ENCODE peak calls at places on chromosomes 2 and 18, in five cellular contexts. P is kidney epithelial cell, D is fibroblast of mammary gland, W is lower lobe of right lung, H is HCT116. Y is an unnamed sample.

GRCh38 chr2:98504386-98505109 is 59.9 kb downstream of the INPP4A start:
- DNase-seq in P (no peak), D (peak), W (no peak), H (no peak), Y (no peak)

GRCh38 chr2:237867465-237867864 is 8.0 kb downstream of the RAMP1 start:
- DNase-seq in P (no peak), D (no peak), W (no peak), H (no peak), Y (no peak)

GRCh38 chr18:75896865-75897264 is 469.4 kb upstream of the SMIM21 start:
- DNase-seq in P (no peak), D (no peak), W (no peak), H (peak), Y (no peak)

GRCh38 chr2:53504507-53504906 is 263.1 kb upstream of the CHAC2 start:
- DNase-seq in P (no peak), D (no peak), W (no peak), H (no peak), Y (no peak)

GRCh38 chr2:238065447-238065846 is 4.6 kb downstream of the SCLY start:
- DNase-seq in P (no peak), D (no peak), W (no peak), H (no peak), Y (no peak)

GRCh38 chr2:212361174-212361756 is 177.3 kb downstream of the ERBB4 start:
- DNase-seq in P (no peak), D (no peak), W (no peak), H (no peak), Y (no peak)

GRCh38 chr2:240991378-240992263 is 6.8 kb upstream of the SNED1 start:
- DNase-seq in P (peak), D (peak), W (peak), H (peak), Y (no peak)

GRCh38 chr2:110732422-110733413 is at the start of gene ACOXL:
- DNase-seq in P (no peak), D (no peak), W (peak), H (peak), Y (no peak)

GRCh38 chr2:98374958-98375570 is 28.8 kb downstream of the CNGA3 start:
- DNase-seq in P (no peak), D (no peak), W (no peak), H (no peak), Y (no peak)

GRCh38 chr2:66717491-66717890 is 282.6 kb downstream of the MEIS1 start:
- DNase-seq in P (no peak), D (peak), W (no peak), H (no peak), Y (no peak)

GRCh38 chr2:235264121-235264493 is 229.7 kb upstream of the AGAP1 start:
- DNase-seq in P (no peak), D (no peak), W (no peak), H (peak), Y (no peak)

GRCh38 chr18:27685807-27686412 is 491.0 kb downstream of the CDH2 start:
- DNase-seq in P (no peak), D (peak), W (no peak), H (peak), Y (peak)

GRCh38 chr18:59846814-59847490 is 52.8 kb upstream of the PMAIP1 start:
- DNase-seq in P (no peak), D (peak), W (no peak), H (no peak), Y (no peak)

GRCh38 chr18:64037812-64038414 is 68.0 kb downstream of the SERPINB8 start:
- DNase-seq in P (no peak), D (peak), W (no peak), H (peak), Y (peak)

GRCh38 chr2:128440087-128440665 is 121.5 kb upstream of the HS6ST1 start:
- DNase-seq in P (no peak), D (no peak), W (no peak), H (no peak), Y (no peak)

GRCh38 chr2:120738786-120739771 is 3.4 kb downstream of the GLI2 start:
- DNase-seq in P (no peak), D (no peak), W (no peak), H (no peak), Y (no peak)

GRCh38 chr2:217975626-217976025 is 27.2 kb downstream of the TNS1 start:
- DNase-seq in P (no peak), D (no peak), W (no peak), H (no peak), Y (no peak)

GRCh38 chr18:42706618-42707017 is 408.9 kb downstream of the RIT2 start:
- DNase-seq in P (no peak), D (no peak), W (peak), H (no peak), Y (peak)

GRCh38 chr2:27591745-27592144 is 8.9 kb downstream of the ZNF512 start:
- DNase-seq in P (no peak), D (no peak), W (no peak), H (no peak), Y (no peak)

GRCh38 chr2:109531221-109531620 is 82.5 kb downstream of the SEPTIN10 start:
- DNase-seq in P (no peak), D (no peak), W (no peak), H (no peak), Y (no peak)

GRCh38 chr2:237358721-237359595 is 55.0 kb downstream of the COL6A3 start:
- DNase-seq in P (no peak), D (no peak), W (no peak), H (no peak), Y (no peak)

GRCh38 chr18:36212301-36212977 is 25.1 kb downstream of the MOCOS start:
- DNase-seq in P (no peak), D (peak), W (no peak), H (no peak), Y (no peak)

GRCh38 chr2:127525692-127526141 is 572 bp downstream of the IWS1 start:
- DNase-seq in P (no peak), D (peak), W (no peak), H (no peak), Y (peak)

GRCh38 chr2:180124273-180124881 is 117.3 kb upstream of the CWC22 start:
- DNase-seq in P (no peak), D (peak), W (no peak), H (peak), Y (peak)

DNA sequence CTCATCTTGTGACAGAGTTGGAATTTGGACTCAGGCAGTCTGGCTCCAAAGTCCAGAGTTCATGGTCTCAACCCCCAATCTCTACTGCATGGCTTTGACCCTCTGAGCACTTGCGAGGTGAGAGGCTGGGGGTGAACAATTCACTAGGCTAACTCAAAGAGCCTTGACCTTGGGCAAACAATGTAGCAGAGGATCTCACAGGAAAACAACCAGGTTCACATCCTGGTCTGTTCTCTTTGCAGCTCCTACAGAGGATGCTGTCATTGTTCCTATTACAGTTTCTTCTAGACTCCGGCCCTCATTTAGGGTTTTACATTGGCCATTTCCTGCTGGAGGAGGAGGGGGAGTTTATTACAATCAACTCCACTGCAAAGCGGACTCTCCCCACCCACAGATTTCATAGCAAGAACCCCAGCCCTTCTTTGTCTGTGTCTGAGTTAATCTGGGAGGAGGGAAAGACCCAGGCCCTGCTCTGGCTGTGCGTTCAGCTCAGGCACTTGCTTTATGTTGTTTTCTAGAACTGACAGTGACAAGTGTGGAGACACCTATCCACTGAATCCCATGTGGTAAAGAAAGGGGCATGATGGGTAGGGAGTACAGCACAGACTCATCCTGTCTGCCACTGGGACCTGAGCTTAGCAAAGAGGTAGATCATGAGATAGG is 101.6 kb downstream of the LBH start:
- DNase-seq in P (no peak), D (no peak), W (no peak), H (no peak), Y (no peak)
- H3K4me3 ChIP-seq in P (no peak), D (no peak), W (no peak), H (no peak), Y (no peak)

GRCh38 chr2:51031004-51031791 is 734 bp downstream of the NRXN1 start:
- DNase-seq in P (no peak), D (no peak), W (no peak), H (no peak), Y (no peak)
- H3K4me3 ChIP-seq in P (no peak), D (no peak), W (no peak), H (no peak), Y (no peak)

GRCh38 chr2:206211657-206212255 is 52.1 kb downstream of the EEF1B2 start:
- DNase-seq in P (peak), D (peak), W (no peak), H (no peak), Y (no peak)
- H3K4me3 ChIP-seq in P (no peak), D (peak), W (no peak), H (no peak), Y (no peak)

GRCh38 chr2:177622516-177622915 is 229.9 kb downstream of the AGPS start:
- DNase-seq in P (no peak), D (no peak), W (no peak), H (peak), Y (no peak)
- H3K4me3 ChIP-seq in P (no peak), D (no peak), W (no peak), H (no peak), Y (no peak)

GRCh38 chr2:11743531-11743815 is 3.0 kb upstream of the LPIN1 start:
- DNase-seq in P (no peak), D (no peak), W (no peak), H (no peak), Y (no peak)

GRCh38 chr2:11746376-11746806 is at the start of gene LPIN1:
- DNase-seq in P (no peak), D (peak), W (peak), H (peak), Y (peak)

GRCh38 chr2:11743846-11744553 is 2.4 kb upstream of the LPIN1 start:
- DNase-seq in P (peak), D (peak), W (peak), H (peak), Y (peak)

GRCh38 chr2:11745613-11746375 is 638 bp upstream of the LPIN1 start:
- DNase-seq in P (no peak), D (no peak), W (no peak), H (no peak), Y (no peak)

DNA sequence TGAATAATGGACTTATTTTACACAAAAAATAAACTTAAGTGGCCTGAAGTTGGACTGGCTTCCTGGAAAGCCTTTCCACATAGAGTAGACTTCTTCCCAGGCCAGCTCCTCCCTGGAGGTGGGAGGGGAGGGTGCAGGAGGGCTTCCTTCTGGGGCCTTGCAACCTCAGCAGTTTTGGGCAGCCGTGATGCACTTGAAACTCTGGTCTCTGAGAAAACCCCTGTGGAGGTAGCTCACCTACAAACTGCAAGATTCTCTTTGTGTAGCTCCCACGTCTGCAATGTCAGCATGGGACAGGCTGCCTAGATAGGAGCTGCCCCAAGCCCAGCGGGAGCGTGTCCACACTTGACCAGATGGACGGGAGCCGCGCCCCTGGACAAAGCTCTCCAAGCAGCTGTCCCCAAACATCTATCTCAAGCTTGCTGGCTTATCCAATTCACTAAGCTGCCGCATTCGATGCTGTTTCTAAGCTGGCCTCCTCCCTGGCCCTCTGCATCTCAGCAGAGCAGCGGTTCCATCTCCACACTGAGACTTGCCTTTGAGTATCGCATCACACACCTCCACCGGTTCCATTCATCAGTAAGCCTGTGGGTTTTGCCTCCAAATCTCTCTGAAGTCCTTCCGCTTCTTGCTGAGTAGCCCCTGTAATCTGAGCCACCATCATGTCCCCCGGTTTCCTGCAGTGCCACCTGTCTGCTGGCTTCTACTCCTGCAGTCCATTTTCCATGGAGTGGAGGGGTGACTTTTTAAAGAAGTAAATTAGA is 1.6 kb upstream of the LPIN1 start:
- DNase-seq in P (no peak), D (peak), W (no peak), H (peak), Y (no peak)
- H3K4me3 ChIP-seq in P (no peak), D (peak), W (peak), H (peak), Y (peak)

DNA sequence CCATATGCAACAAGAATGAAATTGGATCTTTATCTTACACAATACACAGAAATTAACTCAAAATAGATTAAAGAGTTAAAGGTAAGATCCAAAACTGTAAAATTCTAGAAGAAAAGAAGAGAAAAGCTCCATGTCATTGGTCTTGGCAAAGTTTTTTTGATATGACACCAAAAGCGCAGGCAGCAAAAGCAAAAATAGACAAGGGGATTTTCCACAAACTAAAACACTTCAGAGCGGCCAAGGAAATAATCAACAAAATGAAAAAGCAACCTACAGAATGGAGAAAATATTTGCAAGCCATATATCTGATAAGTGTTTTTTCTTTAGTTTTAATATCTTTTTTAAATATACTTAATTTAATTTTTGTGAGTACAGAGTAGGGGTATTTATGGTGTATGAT is 112.8 kb upstream of the CAB39 start:
- DNase-seq in P (no peak), D (no peak), W (no peak), H (no peak), Y (no peak)
- H3K4me3 ChIP-seq in P (no peak), D (no peak), W (no peak), H (no peak), Y (no peak)

GRCh38 chr2:43169091-43169936 is 57.1 kb downstream of the ZFP36L2 start:
- DNase-seq in P (peak), D (no peak), W (peak), H (no peak), Y (no peak)
- H3K4me3 ChIP-seq in P (no peak), D (no peak), W (peak), H (no peak), Y (no peak)